ENCODE peak calls at places on chromosomes 11 and 22, in nine cellular contexts. One of them, this sample, is unnamed.

GRCh38 chr11:27391336-27392015 is 28.5 kb upstream of the CCDC34 start:
- DNase-seq in fibroblast of lung: no peak
- DNase-seq in CD8-positive, alpha-beta T cell: no peak
- DNase-seq in astrocyte of the spinal cord: no peak
- DNase-seq in choroid plexus epithelial cell: no peak
- DNase-seq in fibroblast of pulmonary artery: no peak
- DNase-seq in fibroblast of the aortic adventitia: no peak
- DNase-seq in left ventricle myocardium inferior: no peak
- DNase-seq in heart left ventricle: no peak
- DNase-seq in this sample: no peak

GRCh38 chr11:33329705-33330329 is 72.6 kb downstream of the HIPK3 start:
- DNase-seq in fibroblast of lung: peak
- DNase-seq in CD8-positive, alpha-beta T cell: peak
- DNase-seq in astrocyte of the spinal cord: peak
- DNase-seq in choroid plexus epithelial cell: peak
- DNase-seq in fibroblast of pulmonary artery: peak
- DNase-seq in fibroblast of the aortic adventitia: peak
- DNase-seq in left ventricle myocardium inferior: no peak
- DNase-seq in heart left ventricle: peak
- DNase-seq in this sample: no peak

GRCh38 chr22:37185646-37186227 is 2.3 kb downstream of the C1QTNF6 start:
- DNase-seq in fibroblast of lung: no peak
- DNase-seq in CD8-positive, alpha-beta T cell: no peak
- DNase-seq in astrocyte of the spinal cord: no peak
- DNase-seq in choroid plexus epithelial cell: no peak
- DNase-seq in fibroblast of pulmonary artery: no peak
- DNase-seq in fibroblast of the aortic adventitia: no peak
- DNase-seq in left ventricle myocardium inferior: peak
- DNase-seq in heart left ventricle: no peak
- DNase-seq in this sample: no peak

GRCh38 chr11:128956401-128957203 is 13.9 kb upstream of the TP53AIP1 start:
- DNase-seq in fibroblast of lung: peak
- DNase-seq in CD8-positive, alpha-beta T cell: no peak
- DNase-seq in astrocyte of the spinal cord: peak
- DNase-seq in choroid plexus epithelial cell: peak
- DNase-seq in fibroblast of pulmonary artery: peak
- DNase-seq in fibroblast of the aortic adventitia: peak
- DNase-seq in left ventricle myocardium inferior: no peak
- DNase-seq in heart left ventricle: no peak
- DNase-seq in this sample: no peak

GRCh38 chr22:43281400-43281799 is 61.8 kb downstream of the SCUBE1 start:
- DNase-seq in fibroblast of lung: no peak
- DNase-seq in CD8-positive, alpha-beta T cell: no peak
- DNase-seq in astrocyte of the spinal cord: no peak
- DNase-seq in choroid plexus epithelial cell: no peak
- DNase-seq in fibroblast of pulmonary artery: no peak
- DNase-seq in fibroblast of the aortic adventitia: no peak
- DNase-seq in left ventricle myocardium inferior: no peak
- DNase-seq in heart left ventricle: no peak
- DNase-seq in this sample: no peak

GRCh38 chr22:27636716-27637503 is 164.6 kb downstream of the MN1 start:
- DNase-seq in fibroblast of lung: no peak
- DNase-seq in CD8-positive, alpha-beta T cell: no peak
- DNase-seq in astrocyte of the spinal cord: no peak
- DNase-seq in choroid plexus epithelial cell: no peak
- DNase-seq in fibroblast of pulmonary artery: no peak
- DNase-seq in fibroblast of the aortic adventitia: no peak
- DNase-seq in left ventricle myocardium inferior: peak
- DNase-seq in heart left ventricle: peak
- DNase-seq in this sample: no peak

GRCh38 chr22:25167834-25168601 is 31.6 kb upstream of the CRYBB3 start:
- DNase-seq in fibroblast of lung: no peak
- DNase-seq in CD8-positive, alpha-beta T cell: no peak
- DNase-seq in astrocyte of the spinal cord: no peak
- DNase-seq in choroid plexus epithelial cell: no peak
- DNase-seq in fibroblast of pulmonary artery: no peak
- DNase-seq in fibroblast of the aortic adventitia: no peak
- DNase-seq in left ventricle myocardium inferior: no peak
- DNase-seq in heart left ventricle: no peak
- DNase-seq in this sample: no peak

GRCh38 chr22:31286360-31287255 is 5.7 kb downstream of the PIK3IP1 start:
- DNase-seq in fibroblast of lung: no peak
- DNase-seq in CD8-positive, alpha-beta T cell: peak
- DNase-seq in astrocyte of the spinal cord: no peak
- DNase-seq in choroid plexus epithelial cell: peak
- DNase-seq in fibroblast of pulmonary artery: no peak
- DNase-seq in fibroblast of the aortic adventitia: no peak
- DNase-seq in left ventricle myocardium inferior: no peak
- DNase-seq in heart left ventricle: no peak
- DNase-seq in this sample: no peak

GRCh38 chr22:29143848-29144785 is 61.6 kb upstream of the EMID1 start:
- DNase-seq in fibroblast of lung: no peak
- DNase-seq in CD8-positive, alpha-beta T cell: no peak
- DNase-seq in astrocyte of the spinal cord: no peak
- DNase-seq in choroid plexus epithelial cell: no peak
- DNase-seq in fibroblast of pulmonary artery: no peak
- DNase-seq in fibroblast of the aortic adventitia: no peak
- DNase-seq in left ventricle myocardium inferior: no peak
- DNase-seq in heart left ventricle: no peak
- DNase-seq in this sample: peak

GRCh38 chr11:105673089-105673488 is 63.2 kb downstream of the GRIA4 start:
- DNase-seq in fibroblast of lung: peak
- DNase-seq in CD8-positive, alpha-beta T cell: no peak
- DNase-seq in astrocyte of the spinal cord: peak
- DNase-seq in choroid plexus epithelial cell: peak
- DNase-seq in fibroblast of pulmonary artery: peak
- DNase-seq in fibroblast of the aortic adventitia: peak
- DNase-seq in left ventricle myocardium inferior: no peak
- DNase-seq in heart left ventricle: peak
- DNase-seq in this sample: no peak

GRCh38 chr22:32005453-32005852 is 37.6 kb upstream of the SLC5A1 start:
- DNase-seq in fibroblast of lung: peak
- DNase-seq in CD8-positive, alpha-beta T cell: no peak
- DNase-seq in astrocyte of the spinal cord: peak
- DNase-seq in choroid plexus epithelial cell: peak
- DNase-seq in fibroblast of pulmonary artery: peak
- DNase-seq in fibroblast of the aortic adventitia: peak
- DNase-seq in left ventricle myocardium inferior: no peak
- DNase-seq in heart left ventricle: no peak
- DNase-seq in this sample: no peak

GRCh38 chr11:3158131-3158591 is 6.9 kb downstream of the OSBPL5 start:
- DNase-seq in fibroblast of lung: no peak
- DNase-seq in CD8-positive, alpha-beta T cell: no peak
- DNase-seq in astrocyte of the spinal cord: no peak
- DNase-seq in choroid plexus epithelial cell: no peak
- DNase-seq in fibroblast of pulmonary artery: no peak
- DNase-seq in fibroblast of the aortic adventitia: no peak
- DNase-seq in left ventricle myocardium inferior: peak
- DNase-seq in heart left ventricle: peak
- DNase-seq in this sample: no peak

GRCh38 chr11:10646005-10646404 is 47.5 kb downstream of the IRAG1 start:
- DNase-seq in fibroblast of lung: no peak
- DNase-seq in CD8-positive, alpha-beta T cell: no peak
- DNase-seq in astrocyte of the spinal cord: no peak
- DNase-seq in choroid plexus epithelial cell: no peak
- DNase-seq in fibroblast of pulmonary artery: peak
- DNase-seq in fibroblast of the aortic adventitia: peak
- DNase-seq in left ventricle myocardium inferior: no peak
- DNase-seq in heart left ventricle: peak
- DNase-seq in this sample: no peak

GRCh38 chr11:46948378-46949131 is 12.0 kb downstream of the CSTPP1 start:
- DNase-seq in fibroblast of lung: peak
- DNase-seq in CD8-positive, alpha-beta T cell: no peak
- DNase-seq in astrocyte of the spinal cord: peak
- DNase-seq in choroid plexus epithelial cell: peak
- DNase-seq in fibroblast of pulmonary artery: peak
- DNase-seq in fibroblast of the aortic adventitia: peak
- DNase-seq in left ventricle myocardium inferior: no peak
- DNase-seq in heart left ventricle: no peak
- DNase-seq in this sample: no peak

DNA sequence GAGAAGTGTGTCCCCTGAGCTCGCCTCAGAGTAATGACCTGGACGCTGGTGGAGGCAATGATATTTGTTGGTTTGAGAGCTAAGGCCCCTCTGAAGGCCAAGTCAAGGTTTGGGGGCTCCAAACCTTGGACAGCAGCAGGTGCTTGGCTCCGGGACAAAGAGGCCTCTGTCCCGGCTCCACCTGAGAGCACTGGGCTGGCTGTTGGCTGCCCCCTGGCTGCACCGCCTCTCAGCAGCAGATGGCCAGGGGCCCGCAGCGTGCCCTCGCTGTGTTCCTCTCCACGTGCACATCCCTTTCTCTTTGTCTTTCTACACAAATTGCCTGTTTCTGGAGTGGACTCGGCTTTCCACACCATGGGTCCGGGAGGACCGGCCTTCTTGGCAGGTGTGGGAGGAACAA is 301.3 kb downstream of the NTM start:
- DNase-seq in fibroblast of lung: no peak
- DNase-seq in CD8-positive, alpha-beta T cell: no peak
- DNase-seq in astrocyte of the spinal cord: no peak
- DNase-seq in choroid plexus epithelial cell: no peak
- DNase-seq in fibroblast of pulmonary artery: no peak
- DNase-seq in fibroblast of the aortic adventitia: no peak
- DNase-seq in left ventricle myocardium inferior: no peak
- DNase-seq in heart left ventricle: no peak
- DNase-seq in this sample: no peak
- TF ChIP-seq CTCF in fibroblast of lung: no peak
- TF ChIP-seq CTCF in CD8-positive, alpha-beta T cell: no peak
- TF ChIP-seq CTCF in astrocyte of the spinal cord: peak
- TF ChIP-seq CTCF in choroid plexus epithelial cell: peak
- TF ChIP-seq CTCF in fibroblast of pulmonary artery: no peak
- TF ChIP-seq CTCF in fibroblast of the aortic adventitia: no peak
- TF ChIP-seq CTCF in left ventricle myocardium inferior: peak
- TF ChIP-seq CTCF in heart left ventricle: no peak
- TF ChIP-seq CTCF in this sample: no peak

GRCh38 chr11:85590848-85591483 is 36.2 kb downstream of the DLG2 start:
- DNase-seq in fibroblast of lung: peak
- DNase-seq in CD8-positive, alpha-beta T cell: no peak
- DNase-seq in astrocyte of the spinal cord: peak
- DNase-seq in choroid plexus epithelial cell: peak
- DNase-seq in fibroblast of pulmonary artery: peak
- DNase-seq in fibroblast of the aortic adventitia: peak
- DNase-seq in left ventricle myocardium inferior: no peak
- DNase-seq in heart left ventricle: no peak
- DNase-seq in this sample: no peak

GRCh38 chr11:85599083-85599482 is 28.1 kb downstream of the DLG2 start:
- DNase-seq in fibroblast of lung: no peak
- DNase-seq in CD8-positive, alpha-beta T cell: no peak
- DNase-seq in astrocyte of the spinal cord: no peak
- DNase-seq in choroid plexus epithelial cell: no peak
- DNase-seq in fibroblast of pulmonary artery: no peak
- DNase-seq in fibroblast of the aortic adventitia: no peak
- DNase-seq in left ventricle myocardium inferior: no peak
- DNase-seq in heart left ventricle: no peak
- DNase-seq in this sample: no peak

GRCh38 chr11:85596886-85597285 is 30.3 kb downstream of the DLG2 start:
- DNase-seq in fibroblast of lung: no peak
- DNase-seq in CD8-positive, alpha-beta T cell: no peak
- DNase-seq in astrocyte of the spinal cord: no peak
- DNase-seq in choroid plexus epithelial cell: no peak
- DNase-seq in fibroblast of pulmonary artery: no peak
- DNase-seq in fibroblast of the aortic adventitia: no peak
- DNase-seq in left ventricle myocardium inferior: no peak
- DNase-seq in heart left ventricle: no peak
- DNase-seq in this sample: no peak

GRCh38 chr11:85595285-85595884 is 31.8 kb downstream of the DLG2 start:
- DNase-seq in fibroblast of lung: peak
- DNase-seq in CD8-positive, alpha-beta T cell: no peak
- DNase-seq in astrocyte of the spinal cord: peak
- DNase-seq in choroid plexus epithelial cell: peak
- DNase-seq in fibroblast of pulmonary artery: peak
- DNase-seq in fibroblast of the aortic adventitia: peak
- DNase-seq in left ventricle myocardium inferior: no peak
- DNase-seq in heart left ventricle: no peak
- DNase-seq in this sample: no peak
- TF ChIP-seq CTCF in fibroblast of lung: peak
- TF ChIP-seq CTCF in CD8-positive, alpha-beta T cell: peak
- TF ChIP-seq CTCF in astrocyte of the spinal cord: peak
- TF ChIP-seq CTCF in choroid plexus epithelial cell: peak
- TF ChIP-seq CTCF in fibroblast of pulmonary artery: peak
- TF ChIP-seq CTCF in fibroblast of the aortic adventitia: peak
- TF ChIP-seq CTCF in left ventricle myocardium inferior: peak
- TF ChIP-seq CTCF in heart left ventricle: peak
- TF ChIP-seq CTCF in this sample: peak

DNA sequence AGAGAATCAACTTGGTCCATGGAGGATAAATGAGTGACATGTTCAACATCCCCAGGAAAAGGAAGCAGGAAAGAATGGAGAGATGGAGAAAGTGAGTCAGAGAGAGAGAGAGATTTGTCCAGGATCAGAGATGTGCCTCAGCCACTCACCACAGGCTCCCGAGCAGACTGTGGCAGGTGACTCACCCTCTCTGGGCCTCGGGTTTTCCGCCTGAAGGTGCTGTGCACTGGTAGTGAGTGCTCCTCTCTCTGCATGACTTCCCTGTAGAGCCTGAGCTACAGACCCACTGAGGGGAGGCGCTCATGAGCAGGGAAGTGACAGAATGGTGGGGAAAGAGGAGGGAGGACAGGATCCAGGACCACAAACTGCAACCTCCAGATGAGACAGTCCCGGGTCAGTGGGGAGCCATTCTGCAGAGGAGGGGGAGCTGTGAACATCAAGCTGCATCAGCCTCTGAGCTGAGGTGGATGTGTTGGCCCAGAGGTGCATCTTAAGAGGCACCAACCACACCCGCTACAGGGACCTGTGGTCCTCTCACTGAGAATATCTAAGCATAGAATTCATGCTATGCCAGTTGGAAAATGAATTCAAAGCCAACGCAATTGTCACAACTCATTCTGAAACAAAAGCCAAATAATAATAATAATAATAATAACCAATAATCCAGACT is 433.4 kb downstream of the BRD1 start:
- DNase-seq in fibroblast of lung: no peak
- DNase-seq in CD8-positive, alpha-beta T cell: no peak
- DNase-seq in astrocyte of the spinal cord: no peak
- DNase-seq in choroid plexus epithelial cell: no peak
- DNase-seq in fibroblast of pulmonary artery: no peak
- DNase-seq in fibroblast of the aortic adventitia: no peak
- DNase-seq in left ventricle myocardium inferior: no peak
- DNase-seq in heart left ventricle: no peak
- DNase-seq in this sample: no peak
- TF ChIP-seq CTCF in fibroblast of lung: no peak
- TF ChIP-seq CTCF in CD8-positive, alpha-beta T cell: no peak
- TF ChIP-seq CTCF in astrocyte of the spinal cord: no peak
- TF ChIP-seq CTCF in choroid plexus epithelial cell: no peak
- TF ChIP-seq CTCF in fibroblast of pulmonary artery: no peak
- TF ChIP-seq CTCF in fibroblast of the aortic adventitia: no peak
- TF ChIP-seq CTCF in left ventricle myocardium inferior: no peak
- TF ChIP-seq CTCF in heart left ventricle: no peak
- TF ChIP-seq CTCF in this sample: no peak

GRCh38 chr11:119861160-119861559 is 132.2 kb upstream of the NECTIN1 start:
- DNase-seq in fibroblast of lung: no peak
- DNase-seq in CD8-positive, alpha-beta T cell: no peak
- DNase-seq in astrocyte of the spinal cord: no peak
- DNase-seq in choroid plexus epithelial cell: no peak
- DNase-seq in fibroblast of pulmonary artery: no peak
- DNase-seq in fibroblast of the aortic adventitia: no peak
- DNase-seq in left ventricle myocardium inferior: no peak
- DNase-seq in heart left ventricle: no peak
- DNase-seq in this sample: no peak
- TF ChIP-seq CTCF in fibroblast of lung: no peak
- TF ChIP-seq CTCF in CD8-positive, alpha-beta T cell: no peak
- TF ChIP-seq CTCF in astrocyte of the spinal cord: no peak
- TF ChIP-seq CTCF in choroid plexus epithelial cell: no peak
- TF ChIP-seq CTCF in fibroblast of pulmonary artery: no peak
- TF ChIP-seq CTCF in fibroblast of the aortic adventitia: no peak
- TF ChIP-seq CTCF in left ventricle myocardium inferior: no peak
- TF ChIP-seq CTCF in heart left ventricle: no peak
- TF ChIP-seq CTCF in this sample: no peak

GRCh38 chr11:92861641-92862040 is 107.8 kb upstream of the MTNR1B start:
- DNase-seq in fibroblast of lung: peak
- DNase-seq in CD8-positive, alpha-beta T cell: no peak
- DNase-seq in astrocyte of the spinal cord: no peak
- DNase-seq in choroid plexus epithelial cell: no peak
- DNase-seq in fibroblast of pulmonary artery: no peak
- DNase-seq in fibroblast of the aortic adventitia: no peak
- DNase-seq in left ventricle myocardium inferior: no peak
- DNase-seq in heart left ventricle: no peak
- DNase-seq in this sample: no peak
- TF ChIP-seq CTCF in fibroblast of lung: no peak
- TF ChIP-seq CTCF in CD8-positive, alpha-beta T cell: no peak
- TF ChIP-seq CTCF in astrocyte of the spinal cord: peak
- TF ChIP-seq CTCF in choroid plexus epithelial cell: no peak
- TF ChIP-seq CTCF in fibroblast of pulmonary artery: no peak
- TF ChIP-seq CTCF in fibroblast of the aortic adventitia: no peak
- TF ChIP-seq CTCF in left ventricle myocardium inferior: no peak
- TF ChIP-seq CTCF in heart left ventricle: no peak
- TF ChIP-seq CTCF in this sample: peak